ENCODE peak calls at places on chromosome 17, in nine cellular contexts. L, Y, F, I, D, Q, V, Z and K are unnamed samples.

GRCh38 chr17:50518265-50519023 is 10.2 kb downstream of the MYCBPAP start:
- DNase-seq in Y (peak), L (no peak), I (no peak), V (no peak), Q (no peak), Z (no peak), D (no peak), F (no peak), K (no peak)

GRCh38 chr17:40615295-40615988 is 32.2 kb downstream of the SMARCE1 start:
- DNase-seq in V (no peak), I (peak), D (no peak), Z (no peak), Y (peak), F (peak), Q (no peak), L (no peak), K (peak)

GRCh38 chr17:39755550-39756375 is 18.0 kb downstream of the GRB7 start:
- DNase-seq in D (no peak), F (no peak), Y (no peak), Q (no peak), L (no peak), V (no peak), I (peak), Z (no peak), K (no peak)

GRCh38 chr17:77343031-77343866 is 202.5 kb downstream of the SEC14L1 start:
- DNase-seq in D (no peak), Z (no peak), F (no peak), V (no peak), L (peak), I (peak), Q (no peak), Y (no peak), K (no peak)

GRCh38 chr17:46035112-46035818 is 36.2 kb downstream of the STH start:
- DNase-seq in Y (no peak), Q (no peak), D (no peak), V (no peak), L (no peak), F (peak), Z (no peak), I (no peak), K (no peak)

GRCh38 chr17:231966-232807 is 50.7 kb upstream of the DOC2B start:
- DNase-seq in D (no peak), V (no peak), L (peak), Z (no peak), Y (no peak), Q (no peak), F (no peak), I (no peak), K (no peak)

GRCh38 chr17:64707077-64707591 is 45.0 kb upstream of the SMURF2 start:
- DNase-seq in L (peak), I (peak), Y (peak), D (peak), Z (peak), F (peak), V (peak), Q (peak), K (no peak)

GRCh38 chr17:2996938-2997670 is 66.3 kb downstream of the OR1D5 start:
- DNase-seq in D (no peak), Q (no peak), F (no peak), V (no peak), I (no peak), Y (no peak), L (no peak), Z (no peak), K (no peak)

GRCh38 chr17:55265434-55266021 is 768 bp downstream of the HLF start:
- DNase-seq in F (peak), L (no peak), Q (no peak), D (no peak), I (no peak), Y (peak), Z (no peak), V (peak), K (peak)

GRCh38 chr17:37187262-37187661 is 188.5 kb upstream of the C17orf78 start:
- DNase-seq in V (no peak), D (no peak), Y (no peak), I (no peak), L (no peak), Q (no peak), Z (peak), F (no peak), K (no peak)

GRCh38 chr17:60730273-60730672 is 52.6 kb downstream of the BCAS3 start:
- DNase-seq in V (no peak), D (no peak), Y (no peak), I (no peak), L (no peak), F (no peak), Z (no peak), Q (no peak), K (no peak)

GRCh38 chr17:792277-792676 is 10.1 kb downstream of the MRM3 start:
- DNase-seq in D (no peak), F (no peak), I (peak), V (no peak), Y (no peak), Q (no peak), L (no peak), Z (no peak), K (no peak)

GRCh38 chr17:82493517-82493840 is 26.1 kb upstream of the FOXK2 start:
- DNase-seq in I (no peak), L (no peak), V (no peak), D (no peak), Z (no peak), Q (no peak), F (no peak), Y (no peak), K (no peak)

GRCh38 chr17:74601944-74602572 is 10.0 kb upstream of the CD300LD start:
- DNase-seq in Z (no peak), L (no peak), I (peak), V (no peak), D (no peak), Y (peak), F (peak), Q (no peak), K (peak)
- TF ChIP-seq CTCF in Z (peak), L (peak), I (peak), V (peak), D (peak), Y (peak), F (peak), Q (peak), K (peak)

GRCh38 chr17:13939222-13939621 is 130.1 kb upstream of the COX10 start:
- DNase-seq in Q (no peak), I (no peak), L (no peak), D (no peak), V (no peak), Z (no peak), F (no peak), Y (no peak), K (no peak)
- TF ChIP-seq CTCF in Q (no peak), I (peak), L (no peak), D (no peak), V (no peak), Z (no peak), F (no peak), Y (no peak), K (no peak)

DNA sequence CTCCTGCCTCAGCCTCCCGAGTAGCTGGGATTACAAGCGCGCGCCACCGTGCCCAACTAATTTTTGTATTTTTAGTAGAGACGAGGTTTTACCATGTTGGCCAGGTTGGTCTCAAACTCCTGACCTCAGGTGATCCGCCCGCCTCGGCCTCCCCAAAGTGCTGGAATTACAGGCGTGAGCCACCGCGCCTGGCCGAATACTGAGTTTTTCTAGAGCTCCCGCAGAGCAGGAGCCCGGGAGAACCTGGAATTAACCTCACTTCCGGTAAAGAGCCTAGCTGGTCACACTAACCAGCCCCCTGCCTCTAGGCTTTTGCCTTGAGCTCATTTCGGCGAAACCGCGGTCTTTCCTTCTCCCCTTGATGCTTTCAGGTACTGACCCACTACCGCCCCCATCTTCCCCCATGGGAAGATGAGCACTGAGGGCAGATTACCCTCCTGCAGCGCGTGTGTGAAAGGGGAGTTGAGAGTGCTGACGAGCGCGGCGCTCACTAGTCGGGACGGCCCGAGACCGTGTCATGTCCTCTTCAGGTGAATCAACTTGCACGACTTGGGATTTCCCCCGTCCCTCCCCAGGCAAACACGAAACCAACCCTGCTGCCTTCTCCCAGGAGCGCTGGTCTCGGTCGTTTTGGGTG is 743 bp upstream of the NEK8 start:
- DNase-seq in Z (no peak), V (peak), Y (peak), I (peak), L (no peak), Q (no peak), D (no peak), F (peak), K (peak)
- TF ChIP-seq CTCF in Z (peak), V (no peak), Y (no peak), I (peak), L (peak), Q (peak), D (peak), F (no peak), K (no peak)

GRCh38 chr17:52071712-52072111 is 86.8 kb downstream of the CA10 start:
- DNase-seq in L (no peak), Z (no peak), Q (no peak), I (no peak), Y (no peak), V (no peak), F (no peak), D (no peak), K (no peak)
- TF ChIP-seq CTCF in L (no peak), Z (no peak), Q (no peak), I (no peak), Y (no peak), V (no peak), F (no peak), D (no peak), K (no peak)

GRCh38 chr17:73092518-73093135 is at the start of gene SLC39A11:
- DNase-seq in L (peak), F (peak), I (peak), Q (peak), D (peak), Z (peak), V (peak), Y (peak), K (peak)
- TF ChIP-seq CTCF in L (no peak), F (no peak), I (no peak), Q (no peak), D (no peak), Z (no peak), V (no peak), Y (no peak), K (no peak)

GRCh38 chr17:8160741-8161221 is 2.0 kb downstream of the VAMP2 start:
- DNase-seq in F (no peak), I (peak), V (peak), Y (no peak), D (no peak), Z (no peak), L (no peak), Q (no peak), K (no peak)

GRCh38 chr17:8163978-8164814 is 1.4 kb upstream of the VAMP2 start:
- DNase-seq in Q (no peak), L (peak), D (no peak), Y (peak), I (peak), V (peak), Z (no peak), F (no peak), K (peak)

GRCh38 chr17:8161289-8162231 is 1.2 kb downstream of the VAMP2 start:
- DNase-seq in I (no peak), D (no peak), V (peak), F (no peak), Y (no peak), L (no peak), Q (no peak), Z (no peak), K (no peak)

GRCh38 chr17:8162997-8163977 is 539 bp upstream of the VAMP2 start:
- DNase-seq in L (no peak), V (peak), D (no peak), Y (peak), Q (no peak), F (no peak), Z (no peak), I (peak), K (no peak)

GRCh38 chr17:8162232-8162996 is at the start of gene VAMP2:
- DNase-seq in Z (no peak), F (peak), V (peak), I (peak), Q (no peak), D (no peak), Y (no peak), L (peak), K (peak)
- TF ChIP-seq CTCF in Z (no peak), F (no peak), V (no peak), I (peak), Q (no peak), D (no peak), Y (no peak), L (no peak), K (no peak)

DNA sequence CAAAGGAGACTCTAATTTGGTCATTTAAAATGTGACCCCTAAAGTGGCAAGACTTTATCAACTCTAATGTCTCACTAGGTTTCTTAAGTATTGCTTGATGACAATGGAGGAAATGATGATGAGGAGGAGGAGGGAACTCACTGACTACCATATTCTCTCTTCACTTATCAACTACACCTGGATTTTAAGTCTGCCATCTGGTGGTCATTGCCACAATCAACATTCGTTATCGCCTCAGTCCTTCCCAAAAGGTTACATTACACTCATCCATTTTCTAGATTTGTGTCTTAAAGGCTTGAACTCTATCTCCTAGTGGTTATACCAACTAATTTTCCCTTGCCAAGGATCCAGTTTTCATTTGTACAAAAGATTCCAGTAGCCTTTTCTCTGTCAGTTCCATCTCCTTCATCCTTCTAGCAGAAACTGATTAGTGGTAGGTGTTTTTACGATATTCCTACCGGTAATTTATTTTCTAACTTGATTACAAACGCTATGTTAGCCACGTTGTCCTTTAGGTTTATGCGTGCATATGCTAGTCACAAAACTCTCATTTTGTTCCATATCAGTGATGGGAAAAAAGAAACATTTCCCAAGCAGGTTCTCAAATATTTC is 114.6 kb upstream of the NOG start:
- DNase-seq in F (peak), Y (peak), I (peak), V (no peak), Z (no peak), Q (no peak), D (no peak), L (no peak), K (no peak)
- TF ChIP-seq CTCF in F (peak), Y (peak), I (peak), V (peak), Z (peak), Q (peak), D (peak), L (peak), K (peak)

GRCh38 chr17:79832211-79833109 is 6.8 kb downstream of the CBX4 start:
- DNase-seq in D (no peak), Z (no peak), V (no peak), F (no peak), L (no peak), I (peak), Y (no peak), Q (no peak), K (peak)
- TF ChIP-seq CTCF in D (no peak), Z (no peak), V (no peak), F (no peak), L (no peak), I (no peak), Y (no peak), Q (no peak), K (no peak)

DNA sequence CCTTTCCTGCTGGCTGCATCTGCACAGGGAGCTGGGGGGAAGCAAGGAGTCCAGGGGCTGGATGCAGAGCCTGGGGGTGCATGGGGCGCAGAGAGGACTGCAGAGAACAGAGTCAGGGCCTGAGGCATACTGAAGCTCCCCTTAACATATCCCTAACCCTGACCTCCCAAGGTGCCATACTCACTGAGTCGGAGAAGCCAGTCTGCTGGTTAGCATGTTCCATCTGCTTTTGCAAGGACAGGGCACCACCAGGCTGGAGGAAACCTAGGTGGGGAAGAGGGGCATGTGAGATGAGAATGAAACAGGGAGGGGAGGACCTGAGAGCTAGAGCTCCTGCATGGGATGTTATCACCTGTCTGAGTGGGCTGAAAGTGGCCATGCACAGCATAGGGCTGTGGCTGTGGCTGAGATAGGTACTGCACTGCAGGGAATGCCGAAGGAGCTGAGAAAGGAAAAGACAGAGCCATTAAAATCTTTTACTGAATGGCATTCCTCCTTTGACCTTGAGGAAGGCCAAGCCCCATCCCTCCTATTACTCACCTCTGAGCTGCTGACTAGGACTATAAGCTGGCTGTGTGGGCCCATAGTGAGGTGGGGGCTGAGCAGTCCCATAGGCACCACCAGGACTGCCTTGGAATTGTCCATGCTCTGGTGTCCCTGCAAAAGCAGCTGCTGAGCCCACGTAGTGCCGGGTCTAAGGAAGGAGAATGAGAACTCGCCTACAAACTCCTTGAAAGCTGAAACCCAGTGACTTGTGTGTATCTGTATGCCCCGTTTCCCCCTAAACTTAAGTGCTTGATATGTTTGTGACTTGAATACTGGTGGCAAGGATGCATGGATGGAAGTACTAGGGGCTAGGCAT is 1.9 kb downstream of the GPS2 start:
- DNase-seq in I (peak), D (no peak), F (no peak), Z (no peak), Q (no peak), V (no peak), Y (no peak), L (peak), K (no peak)
- TF ChIP-seq CTCF in I (peak), D (no peak), F (peak), Z (no peak), Q (no peak), V (no peak), Y (no peak), L (no peak), K (no peak)

DNA sequence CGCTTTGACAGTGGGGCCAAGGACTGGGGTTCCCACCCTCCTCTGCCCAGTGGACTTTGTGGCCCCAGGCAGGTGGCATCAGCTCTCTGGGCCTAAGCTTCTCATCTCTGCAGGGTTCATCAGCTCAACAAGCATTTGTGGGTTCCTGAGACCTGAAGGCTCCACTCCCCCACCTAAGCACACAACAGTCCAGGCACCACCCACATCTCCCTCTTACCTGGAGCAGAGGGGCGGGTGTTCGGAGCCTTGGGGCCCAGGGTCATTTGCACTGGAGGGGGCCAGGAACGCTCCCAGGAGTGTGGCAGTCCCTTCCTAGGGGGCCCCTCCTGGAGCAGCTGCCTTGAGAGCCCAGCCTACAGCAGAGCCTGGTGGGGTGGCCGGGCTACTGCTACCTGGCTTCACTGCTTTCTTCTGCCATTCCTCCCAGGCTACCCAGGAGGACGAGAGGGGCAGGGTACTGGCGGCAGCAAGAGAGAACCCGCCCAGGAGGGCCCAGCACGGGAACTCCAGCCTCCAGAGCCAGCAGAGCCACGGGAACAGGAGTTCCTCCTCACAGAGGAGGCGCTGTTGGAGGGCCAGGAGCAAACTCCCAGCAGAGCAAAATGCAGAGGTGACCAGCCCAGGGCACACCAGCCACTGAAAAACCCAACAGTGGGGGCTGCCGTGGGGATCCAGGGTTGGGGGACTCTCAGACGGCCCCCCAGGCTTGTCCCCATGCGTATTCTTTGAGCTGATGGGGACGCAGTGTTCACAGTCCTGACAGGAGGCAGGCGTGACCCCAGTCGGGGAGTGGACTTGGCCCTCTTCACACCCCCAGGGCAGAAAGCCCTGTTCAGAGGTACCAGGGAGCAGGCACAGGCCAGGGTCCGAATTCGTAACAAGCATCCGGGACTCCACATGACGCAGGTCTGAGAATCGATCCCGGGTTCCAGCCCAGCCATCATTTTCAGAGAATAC is 35.1 kb upstream of the SLC38A10 start:
- DNase-seq in Q (no peak), D (no peak), F (no peak), Y (peak), Z (no peak), L (no peak), V (no peak), I (peak), K (no peak)
- TF ChIP-seq CTCF in Q (no peak), D (no peak), F (no peak), Y (no peak), Z (no peak), L (no peak), V (peak), I (peak), K (no peak)